ENCODE peak calls at places on chromosomes 7 and 10, in seven cellular contexts. O is omental fat pad; R is NCI-H1092; E is stimulated activated CD8-positive, alpha-beta memory T cell treated with anti-CD3 and anti-CD28 coated beads, Interleukin-4, amount 100 ng/mL, for 24 hours; B is Calu3; M is aorta; F is thyroid gland. S is an unnamed sample.

GRCh38 chr10:102714621-102715455 is at the start of gene SFXN2:
- DNase-seq in R (no peak), M (no peak), B (peak; percentile 34), E (peak; percentile 33), O (no peak), F (peak; percentile 69), S (no peak)

GRCh38 chr7:81161459-81162075 is 242.7 kb upstream of the SEMA3C start:
- DNase-seq in F (no peak), O (no peak), M (no peak), R (no peak), B (peak; percentile 24), E (no peak), S (peak; percentile 20)

GRCh38 chr7:150909192-150909591 is 56.9 kb downstream of the AOC1 start:
- DNase-seq in E (peak; percentile 22), R (no peak), F (no peak), O (no peak), M (no peak), B (no peak), S (no peak)

GRCh38 chr7:151251328-151251925 is 2.9 kb upstream of the SMARCD3 start:
- DNase-seq in F (peak; percentile 69), O (no peak), B (peak; percentile 60), R (peak; percentile 60), E (no peak), M (peak; percentile 91), S (no peak)

GRCh38 chr10:90175161-90175681 is 473.8 kb downstream of the KIF20B start:
- DNase-seq in O (no peak), E (no peak), F (no peak), R (no peak), M (no peak), B (no peak), S (no peak)

GRCh38 chr10:96511044-96511945 is 2.4 kb downstream of the TLL2 start:
- DNase-seq in R (no peak), O (no peak), E (no peak), B (peak; percentile 41), M (no peak), F (peak; percentile 43), S (no peak)

GRCh38 chr10:103069453-103070331 is 123.4 kb downstream of the NT5C2 start:
- DNase-seq in O (peak; percentile 35), R (peak; percentile 6), F (peak; percentile 80), B (peak; percentile 69), M (no peak), E (peak; percentile 39), S (peak; percentile 17)

GRCh38 chr10:97338041-97338440 is 3.5 kb upstream of the FRAT2 start:
- DNase-seq in E (no peak), O (no peak), M (no peak), R (no peak), B (no peak), F (no peak), S (no peak)

GRCh38 chr7:454356-455109 is 65.1 kb downstream of the PDGFA start:
- DNase-seq in B (no peak), E (no peak), O (no peak), F (no peak), M (no peak), R (no peak), S (no peak)

GRCh38 chr7:36642414-36642813 is 81.9 kb downstream of the AOAH start:
- DNase-seq in B (no peak), O (no peak), R (no peak), E (no peak), F (no peak), M (no peak), S (no peak)

GRCh38 chr7:22359156-22359697 is 2.3 kb upstream of the RAPGEF5 start:
- DNase-seq in R (no peak), M (no peak), O (no peak), F (no peak), B (no peak), E (no peak), S (no peak)

GRCh38 chr7:140534743-140535142 is 55.4 kb upstream of the MKRN1 start:
- DNase-seq in O (no peak), M (no peak), E (no peak), F (no peak), R (no peak), B (no peak), S (no peak)

GRCh38 chr10:95208702-95209391 is 14.8 kb downstream of the ACSM6 start:
- DNase-seq in F (no peak), M (no peak), O (no peak), R (no peak), B (no peak), E (no peak), S (no peak)

GRCh38 chr10:85319826-85320225 is 991.4 kb downstream of the CCSER2 start:
- DNase-seq in O (no peak), E (no peak), B (no peak), F (no peak), M (no peak), R (no peak), S (no peak)

GRCh38 chr7:108614903-108615302 is 45.2 kb downstream of the DNAJB9 start:
- DNase-seq in R (no peak), M (no peak), E (no peak), O (no peak), F (no peak), B (no peak), S (no peak)

GRCh38 chr7:22610871-22611757 is 111.1 kb upstream of the STEAP1B start:
- DNase-seq in B (no peak), R (no peak), F (no peak), O (no peak), E (no peak), M (no peak), S (no peak)

GRCh38 chr10:120260446-120260845 is 196.6 kb upstream of the PLPP4 start:
- DNase-seq in B (no peak), M (no peak), R (no peak), F (no peak), O (no peak), E (no peak), S (no peak)

GRCh38 chr10:72727128-72727527 is 35.2 kb downstream of the MCU start:
- DNase-seq in R (no peak), M (no peak), B (no peak), O (no peak), E (no peak), F (no peak), S (no peak)